ENCODE peak calls at places on chromosomes 3 and 15, in nine cellular contexts. M, N, V, U, C, R, O, F and Q are unnamed samples.

GRCh38 chr3:107824822-107825371 is 265.9 kb downstream of the CD47 start:
- DNase-seq in C (no peak), R (no peak), N (no peak), O (no peak), V (no peak), F (no peak), U (no peak), M (no peak), Q (no peak)

GRCh38 chr3:2523251-2523836 is 424.7 kb downstream of the CNTN4 start:
- DNase-seq in F (no peak), C (no peak), U (no peak), M (no peak), R (no peak), O (no peak), N (no peak), V (no peak), Q (no peak)

GRCh38 chr3:173690542-173690941 is 293.0 kb downstream of the NLGN1 start:
- DNase-seq in V (no peak), C (no peak), R (no peak), O (no peak), M (peak; percentile 11), U (no peak), F (peak; percentile 6), N (no peak), Q (no peak)

GRCh38 chr3:170437696-170438407 is 19.2 kb downstream of the CLDN11 start:
- DNase-seq in M (no peak), U (peak; percentile 42), O (no peak), V (no peak), N (no peak), F (no peak), C (no peak), R (peak; percentile 73), Q (no peak)

GRCh38 chr15:34336947-34337556 is 529 bp downstream of the SLC12A6 start:
- DNase-seq in F (no peak), R (no peak), C (peak; percentile 84), N (peak; percentile 36), O (no peak), U (no peak), V (no peak), M (no peak), Q (no peak)

GRCh38 chr3:117278424-117279190 is 569.0 kb downstream of the TUSC7 start:
- DNase-seq in N (no peak), M (peak; percentile 8), U (peak; percentile 2), F (peak; percentile 33), V (peak; percentile 69), R (no peak), O (no peak), C (no peak), Q (no peak)

GRCh38 chr3:196763179-196763578 is 23.5 kb downstream of the PAK2 start:
- DNase-seq in F (no peak), M (no peak), R (no peak), C (no peak), O (no peak), V (no peak), N (no peak), U (no peak), Q (no peak)

GRCh38 chr15:63332367-63333078 is 49.1 kb downstream of the CA12 start:
- DNase-seq in F (peak; percentile 96), R (no peak), N (no peak), O (no peak), C (no peak), M (peak; percentile 90), V (no peak), U (peak; percentile 84), Q (no peak)

GRCh38 chr15:33149919-33150318 is 44.6 kb downstream of the FMN1 start:
- DNase-seq in C (no peak), R (no peak), N (no peak), F (peak; percentile 30), M (peak; percentile 35), O (no peak), U (no peak), V (no peak), Q (no peak)

GRCh38 chr3:18443670-18444596 is 18.8 kb upstream of the SATB1 start:
- DNase-seq in C (peak; percentile 85), N (no peak), M (no peak), F (no peak), R (peak; percentile 85), U (peak; percentile 11), O (no peak), V (peak; percentile 41), Q (peak; percentile 79)
- H3K4me3 ChIP-seq in C (peak overlapping the region; percentile 64), N (peak overlapping the region; percentile 67), M (peak overlapping the region; percentile 50), F (peak overlapping the region; percentile 55), R (peak overlapping the region; percentile 84), U (peak overlapping the region; percentile 87), O (peak overlapping the region; percentile 57), V (peak overlapping the region; percentile 25), Q (peak overlapping the region; percentile 57)

GRCh38 chr15:95760508-95760907 is 570.0 kb upstream of the NR2F2 start:
- DNase-seq in N (no peak), O (peak; percentile 20), C (peak; percentile 74), V (no peak), U (peak; percentile 29), R (peak; percentile 86), F (no peak), M (peak; percentile 17), Q (no peak)

GRCh38 chr15:95761742-95762141 is 568.8 kb upstream of the NR2F2 start:
- DNase-seq in M (no peak), V (no peak), N (no peak), R (no peak), C (no peak), U (no peak), O (no peak), F (no peak), Q (no peak)

GRCh38 chr15:95757171-95757570 is 573.3 kb upstream of the NR2F2 start:
- DNase-seq in N (no peak), F (no peak), V (no peak), U (no peak), M (no peak), O (no peak), C (no peak), R (no peak), Q (no peak)
- H3K36me3 ChIP-seq in N (no peaks in the 10 kb centered on the region), F (no peaks in the 10 kb centered on the region), V (no peaks in the 10 kb centered on the region), U (no peaks in the 10 kb centered on the region), M (no peaks in the 10 kb centered on the region), O (no peaks in the 10 kb centered on the region), C (no peaks in the 10 kb centered on the region), R (no peaks in the 10 kb centered on the region), Q (no peaks in the 10 kb centered on the region)

GRCh38 chr3:142007710-142008399 is 131.4 kb downstream of the ATP1B3 start:
- DNase-seq in R (peak; percentile 55), N (no peak), V (no peak), C (no peak), U (no peak), O (no peak), M (no peak), F (no peak), Q (no peak)
- H3K4me1 ChIP-seq in R (peaks cover 3% of the 10 kb centered on the region), N (no peaks in the 10 kb centered on the region), V (no peaks in the 10 kb centered on the region), C (no peaks in the 10 kb centered on the region), U (no peaks in the 10 kb centered on the region), O (no peaks in the 10 kb centered on the region), M (no peaks in the 10 kb centered on the region), F (no peaks in the 10 kb centered on the region), Q (no peaks in the 10 kb centered on the region)

DNA sequence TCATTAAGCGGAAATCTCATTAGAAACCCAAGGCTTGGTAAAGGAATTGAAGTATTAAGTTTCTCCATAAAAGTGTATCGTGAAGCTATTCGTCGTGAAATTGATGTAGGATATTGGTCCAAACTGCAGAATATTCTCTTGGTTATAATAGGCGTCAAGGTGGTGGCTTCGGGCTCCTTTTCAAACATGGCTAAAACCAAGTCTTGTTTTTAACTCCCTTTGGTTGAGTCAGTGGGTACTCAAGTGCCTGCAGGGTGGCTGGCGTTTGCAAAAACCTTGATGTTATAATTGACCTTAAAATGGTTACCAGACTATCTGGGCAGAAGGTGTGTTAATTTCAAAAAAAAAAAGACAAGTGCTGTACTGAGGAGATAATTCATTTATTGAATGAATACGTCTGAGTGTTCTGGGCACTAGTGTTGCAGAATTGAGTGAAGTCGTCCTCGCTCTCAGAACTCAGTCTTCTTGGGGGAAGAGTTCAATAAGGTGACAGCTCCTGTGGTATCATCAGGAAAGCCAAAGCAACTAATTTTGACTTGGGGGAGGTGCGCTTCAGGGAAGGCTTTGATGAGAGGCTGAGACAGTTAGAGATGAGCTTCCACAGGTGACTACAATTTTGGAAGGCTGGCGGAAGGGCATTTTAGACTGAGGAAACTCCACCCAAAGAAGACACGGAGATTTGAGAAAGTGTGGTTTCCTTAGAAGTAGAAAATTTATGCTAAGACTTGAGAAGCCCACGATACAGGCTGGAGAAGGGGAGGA is 1.6 kb downstream of the UBE2Q2 start:
- DNase-seq in U (no peak), R (no peak), O (no peak), N (no peak), C (no peak), V (no peak), M (no peak), F (no peak), Q (no peak)
- H3K4me3 ChIP-seq in U (peak overlapping the region; percentile 71), R (peak overlapping the region; percentile 95), O (peak overlapping the region; percentile 97), N (peak overlapping the region; percentile 92), C (peak overlapping the region; percentile 94), V (no peak overlapping the region), M (peak overlapping the region; percentile 88), F (peak overlapping the region; percentile 99), Q (peak overlapping the region; percentile 99)

DNA sequence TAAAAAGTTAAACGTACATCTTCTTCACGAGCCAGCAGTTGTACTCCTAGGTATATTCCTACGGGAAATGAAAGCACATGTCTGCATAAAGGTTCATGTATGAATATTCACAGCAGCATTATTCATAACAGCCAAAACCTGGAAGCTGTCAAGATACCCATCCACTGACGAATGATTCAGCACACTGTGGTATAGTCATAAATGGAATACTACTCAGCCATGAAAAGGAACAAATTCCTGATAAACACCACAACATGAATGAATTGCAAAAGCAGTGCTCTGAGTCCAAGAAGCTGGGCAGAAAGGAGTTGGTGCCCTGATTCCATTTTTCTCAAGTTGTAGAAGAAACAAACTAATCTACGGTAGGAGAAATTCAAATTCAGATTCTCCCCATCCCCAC is 3.9 kb downstream of the TMEM43 start:
- DNase-seq in V (no peak), C (no peak), N (no peak), M (no peak), R (no peak), O (no peak), U (no peak), F (no peak), Q (no peak)
- H3K36me3 ChIP-seq in V (peaks cover 39% of the 10 kb centered on the region), C (peaks cover 53% of the 10 kb centered on the region), N (peaks cover 33% of the 10 kb centered on the region), M (peaks cover 31% of the 10 kb centered on the region), R (peaks cover 68% of the 10 kb centered on the region), O (peaks cover 29% of the 10 kb centered on the region), U (peaks cover 33% of the 10 kb centered on the region), F (peaks cover 54% of the 10 kb centered on the region), Q (peaks cover 45% of the 10 kb centered on the region)

GRCh38 chr3:152404976-152405375 is 136.2 kb downstream of the MBNL1 start:
- DNase-seq in N (no peak), R (no peak), C (no peak), F (no peak), O (no peak), V (no peak), M (no peak), U (no peak), Q (no peak)
- H3K4me1 ChIP-seq in N (no peaks in the 10 kb centered on the region), R (no peaks in the 10 kb centered on the region), C (peaks cover 72% of the 10 kb centered on the region), F (peaks cover 14% of the 10 kb centered on the region), O (no peaks in the 10 kb centered on the region), V (peaks cover 53% of the 10 kb centered on the region), M (peaks cover 19% of the 10 kb centered on the region), U (peaks cover 41% of the 10 kb centered on the region), Q (peaks cover 64% of the 10 kb centered on the region)